ENCODE peak calls at places on chromosomes 3 and 15, in five cellular contexts. One of them, this sample, is unnamed.

GRCh38 chr3:12708584-12709192 is 44.8 kb upstream of the RAF1 start:
- DNase-seq in AG09319: peak
- DNase-seq in left ventricle myocardium inferior: peak
- DNase-seq in WTC11: no peak
- DNase-seq in AG09309: peak
- DNase-seq in this sample: peak

GRCh38 chr3:140910860-140911259 is 30.8 kb upstream of the SLC25A36 start:
- DNase-seq in AG09319: no peak
- DNase-seq in left ventricle myocardium inferior: no peak
- DNase-seq in WTC11: no peak
- DNase-seq in AG09309: no peak
- DNase-seq in this sample: no peak

GRCh38 chr15:83843511-83843910 is 189.6 kb downstream of the ADAMTSL3 start:
- DNase-seq in AG09319: peak
- DNase-seq in left ventricle myocardium inferior: peak
- DNase-seq in WTC11: no peak
- DNase-seq in AG09309: no peak
- DNase-seq in this sample: no peak

GRCh38 chr3:122199552-122199951 is 16.1 kb downstream of the CASR start:
- DNase-seq in AG09319: no peak
- DNase-seq in left ventricle myocardium inferior: no peak
- DNase-seq in WTC11: no peak
- DNase-seq in AG09309: no peak
- DNase-seq in this sample: no peak

GRCh38 chr15:64197425-64197824 is 34.6 kb upstream of the PPIB start:
- DNase-seq in AG09319: peak
- DNase-seq in left ventricle myocardium inferior: no peak
- DNase-seq in WTC11: no peak
- DNase-seq in AG09309: peak
- DNase-seq in this sample: no peak

GRCh38 chr3:39050020-39050419 is 1.7 kb downstream of the SCN11A start:
- DNase-seq in AG09319: no peak
- DNase-seq in left ventricle myocardium inferior: no peak
- DNase-seq in WTC11: no peak
- DNase-seq in AG09309: no peak
- DNase-seq in this sample: no peak

GRCh38 chr3:87311309-87311708 is 34.9 kb upstream of the POU1F1 start:
- DNase-seq in AG09319: no peak
- DNase-seq in left ventricle myocardium inferior: no peak
- DNase-seq in WTC11: no peak
- DNase-seq in AG09309: no peak
- DNase-seq in this sample: no peak

GRCh38 chr15:52005748-52006701 is 13.0 kb upstream of the MAPK6 start:
- DNase-seq in AG09319: no peak
- DNase-seq in left ventricle myocardium inferior: no peak
- DNase-seq in WTC11: no peak
- DNase-seq in AG09309: no peak
- DNase-seq in this sample: no peak

GRCh38 chr3:140180603-140181002 is 245.6 kb downstream of the CLSTN2 start:
- DNase-seq in AG09319: peak
- DNase-seq in left ventricle myocardium inferior: no peak
- DNase-seq in WTC11: no peak
- DNase-seq in AG09309: no peak
- DNase-seq in this sample: no peak

GRCh38 chr15:38455096-38455495 is 1.2 kb downstream of the FAM98B start:
- DNase-seq in AG09319: no peak
- DNase-seq in left ventricle myocardium inferior: no peak
- DNase-seq in WTC11: no peak
- DNase-seq in AG09309: no peak
- DNase-seq in this sample: no peak

GRCh38 chr15:38459480-38459879 is 5.6 kb downstream of the FAM98B start:
- DNase-seq in AG09319: no peak
- DNase-seq in left ventricle myocardium inferior: no peak
- DNase-seq in WTC11: no peak
- DNase-seq in AG09309: no peak
- DNase-seq in this sample: no peak

GRCh38 chr15:38458646-38459045 is 4.7 kb downstream of the FAM98B start:
- DNase-seq in AG09319: no peak
- DNase-seq in left ventricle myocardium inferior: no peak
- DNase-seq in WTC11: no peak
- DNase-seq in AG09309: no peak
- DNase-seq in this sample: no peak

GRCh38 chr15:38454687-38455071 is 752 bp downstream of the FAM98B start:
- DNase-seq in AG09319: no peak
- DNase-seq in left ventricle myocardium inferior: no peak
- DNase-seq in WTC11: no peak
- DNase-seq in AG09309: no peak
- DNase-seq in this sample: no peak

DNA sequence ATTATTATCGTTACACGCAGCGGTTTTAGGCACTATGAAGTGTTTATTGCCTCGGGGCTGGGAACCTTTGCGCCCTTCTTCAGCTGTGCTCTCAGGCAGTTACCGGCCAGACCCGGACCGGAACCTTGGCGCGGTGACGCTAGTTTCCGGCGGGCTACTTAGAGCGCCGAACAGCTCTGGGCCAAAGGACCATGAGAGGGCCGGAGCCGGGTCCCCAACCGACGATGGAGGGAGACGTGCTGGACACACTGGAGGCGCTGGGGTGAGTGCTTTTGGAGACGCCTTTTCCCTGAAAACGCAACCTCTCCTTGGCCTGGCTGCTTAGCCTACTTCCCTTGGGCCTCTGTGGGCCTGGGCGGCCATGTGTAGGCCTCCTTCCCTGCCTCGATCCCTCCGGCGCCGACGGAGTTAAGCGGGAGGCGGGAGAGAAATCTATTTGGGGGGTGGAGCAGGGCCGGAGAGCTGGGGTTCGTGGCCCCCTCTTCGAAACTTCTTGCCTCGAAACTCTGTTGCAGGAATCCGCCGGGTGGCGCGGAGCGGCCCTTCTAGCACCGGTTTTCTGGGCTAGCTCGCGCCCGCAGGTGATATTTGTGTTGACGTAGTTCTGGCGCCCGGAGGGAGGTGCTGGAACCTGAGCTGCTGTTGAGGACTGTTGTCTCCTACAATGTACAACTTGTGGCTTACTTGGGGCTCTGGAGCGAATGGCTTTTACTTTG is at the start of gene FAM98B:
- DNase-seq in AG09319: peak
- DNase-seq in left ventricle myocardium inferior: peak
- DNase-seq in WTC11: peak
- DNase-seq in AG09309: peak
- DNase-seq in this sample: peak
- TF ChIP-seq CTCF in AG09319: no peak
- TF ChIP-seq CTCF in left ventricle myocardium inferior: no peak
- TF ChIP-seq CTCF in WTC11: no peak
- TF ChIP-seq CTCF in AG09309: peak
- TF ChIP-seq CTCF in this sample: no peak

DNA sequence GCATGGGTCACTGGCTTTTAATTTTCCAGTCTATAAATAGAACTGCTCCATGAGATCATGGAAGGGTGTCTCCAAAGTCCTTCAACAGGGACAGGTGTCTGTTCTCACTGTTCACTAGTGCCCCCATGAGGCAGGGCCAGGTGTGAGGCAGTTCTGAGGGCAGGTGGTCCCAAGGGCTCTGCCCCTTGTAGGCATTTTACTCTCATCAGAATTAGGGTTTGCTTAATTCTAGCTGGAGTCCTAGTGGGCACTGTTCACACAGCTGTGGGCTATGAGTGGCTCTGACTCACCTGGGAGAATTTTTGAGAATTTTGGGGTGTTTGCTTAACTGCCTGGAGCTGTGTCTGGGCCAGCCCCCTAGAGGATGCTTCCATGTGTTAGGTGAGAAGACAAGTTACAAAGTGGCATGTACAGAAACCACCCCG is 248.0 kb upstream of the LYSMD4 start:
- DNase-seq in AG09319: no peak
- DNase-seq in left ventricle myocardium inferior: no peak
- DNase-seq in WTC11: peak
- DNase-seq in AG09309: no peak
- DNase-seq in this sample: no peak
- TF ChIP-seq CTCF in AG09319: no peak
- TF ChIP-seq CTCF in left ventricle myocardium inferior: peak
- TF ChIP-seq CTCF in WTC11: peak
- TF ChIP-seq CTCF in AG09309: no peak
- TF ChIP-seq CTCF in this sample: no peak

DNA sequence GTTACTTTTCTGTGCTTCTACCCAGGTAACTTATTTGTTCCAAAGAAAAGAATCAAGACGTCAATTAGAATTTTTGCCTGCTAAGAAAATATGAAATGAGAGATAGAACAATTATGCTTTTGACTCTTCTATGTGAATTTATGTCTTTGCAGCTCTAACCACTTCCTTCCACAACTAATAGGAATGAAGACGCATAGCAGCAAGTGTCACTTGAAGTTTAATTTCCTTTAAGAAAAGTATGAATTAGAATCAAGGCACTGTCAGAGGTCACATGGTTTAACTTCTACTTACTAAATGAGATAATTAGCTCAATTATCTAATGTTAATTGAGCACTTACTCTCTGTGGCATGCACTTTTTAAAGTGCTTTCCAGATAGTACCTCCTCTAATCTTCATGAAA is 3.3 kb downstream of the WDR49 start:
- DNase-seq in AG09319: no peak
- DNase-seq in left ventricle myocardium inferior: no peak
- DNase-seq in WTC11: no peak
- DNase-seq in AG09309: no peak
- DNase-seq in this sample: no peak
- TF ChIP-seq CTCF in AG09319: no peak
- TF ChIP-seq CTCF in left ventricle myocardium inferior: no peak
- TF ChIP-seq CTCF in WTC11: no peak
- TF ChIP-seq CTCF in AG09309: no peak
- TF ChIP-seq CTCF in this sample: no peak

GRCh38 chr3:107251819-107252218 is 125.4 kb upstream of the CCDC54 start:
- DNase-seq in AG09319: no peak
- DNase-seq in left ventricle myocardium inferior: no peak
- DNase-seq in WTC11: no peak
- DNase-seq in AG09309: no peak
- DNase-seq in this sample: no peak
- TF ChIP-seq CTCF in AG09319: no peak
- TF ChIP-seq CTCF in left ventricle myocardium inferior: no peak
- TF ChIP-seq CTCF in WTC11: no peak
- TF ChIP-seq CTCF in AG09309: no peak
- TF ChIP-seq CTCF in this sample: no peak

This sample was measured in AG04450.